ENCODE peak calls at places on chromosomes 3 and 15, in eight cellular contexts. G, E, A, O, P, L, X and T are unnamed samples.

GRCh38 chr3:142047021-142047369 is 102.3 kb downstream of the TFDP2 start:
- DNase-seq in A (no peak), O (no peak), G (no peak), X (no peak), L (no peak), E (no peak), P (no peak), T (no peak)

GRCh38 chr3:6680119-6680806 is 180.7 kb upstream of the GRM7 start:
- DNase-seq in P (no peak), L (no peak), E (no peak), X (no peak), O (no peak), G (no peak), A (peak), T (no peak)

GRCh38 chr3:58047806-58048205 is 39.6 kb downstream of the FLNB start:
- DNase-seq in A (no peak), L (peak), G (peak), X (no peak), P (no peak), E (no peak), O (no peak), T (no peak)

GRCh38 chr3:65338571-65338970 is 650.8 kb upstream of the ADAMTS9 start:
- DNase-seq in X (no peak), G (peak), E (no peak), L (no peak), O (no peak), A (no peak), P (no peak), T (no peak)

GRCh38 chr15:55088207-55088606 is 108.5 kb downstream of the RSL24D1 start:
- DNase-seq in G (no peak), A (no peak), E (no peak), L (no peak), X (no peak), P (no peak), O (no peak), T (no peak)

GRCh38 chr15:60469893-60470641 is 8.9 kb downstream of the ICE2 start:
- DNase-seq in O (no peak), G (no peak), P (no peak), A (no peak), E (no peak), L (peak), X (no peak), T (no peak)

GRCh38 chr3:197407526-197407925 is 109.1 kb upstream of the DLG1 start:
- DNase-seq in X (no peak), E (no peak), L (no peak), G (no peak), A (no peak), O (no peak), P (no peak), T (no peak)

GRCh38 chr15:66147440-66147839 is 106.1 kb downstream of the MEGF11 start:
- DNase-seq in E (no peak), O (no peak), L (no peak), A (no peak), P (no peak), X (no peak), G (no peak), T (no peak)

GRCh38 chr15:69659454-69660050 is 206.9 kb downstream of the RPLP1 start:
- DNase-seq in X (no peak), O (no peak), P (no peak), A (peak), E (no peak), G (no peak), L (no peak), T (peak)

GRCh38 chr3:128879991-128880390 is 571 bp downstream of the ACAD9 start:
- DNase-seq in A (peak), P (no peak), G (no peak), E (no peak), O (peak), L (peak), X (no peak), T (no peak)

GRCh38 chr3:124401841-124402240 is 328.4 kb upstream of the UMPS start:
- DNase-seq in L (no peak), A (no peak), P (no peak), G (no peak), O (no peak), E (no peak), X (no peak), T (no peak)

GRCh38 chr3:58492385-58492970 is 582 bp downstream of the KCTD6 start:
- DNase-seq in O (no peak), E (peak), A (peak), L (no peak), P (peak), G (no peak), X (no peak), T (no peak)

GRCh38 chr15:42092666-42093445 is 1.5 kb downstream of the PLA2G4D start:
- DNase-seq in X (peak), O (no peak), P (peak), L (no peak), A (no peak), G (peak), E (no peak), T (no peak)

GRCh38 chr3:20809356-20809755 is 623.4 kb upstream of the SGO1 start:
- DNase-seq in P (no peak), O (no peak), X (no peak), A (no peak), G (no peak), L (no peak), E (no peak), T (no peak)

GRCh38 chr3:155568295-155568694 is 176.6 kb downstream of the PLCH1 start:
- DNase-seq in E (no peak), O (no peak), X (no peak), G (no peak), P (no peak), A (no peak), L (no peak), T (no peak)

GRCh38 chr3:188786424-188786823 is 385.3 kb upstream of the TPRG1 start:
- DNase-seq in P (no peak), E (no peak), L (no peak), G (no peak), O (no peak), X (no peak), A (no peak), T (no peak)

GRCh38 chr3:18723426-18723825 is 298.3 kb upstream of the SATB1 start:
- DNase-seq in L (no peak), P (no peak), O (no peak), E (no peak), X (no peak), G (no peak), A (no peak), T (no peak)

GRCh38 chr3:9710174-9710739 is 6.6 kb downstream of the CPNE9 start:
- DNase-seq in L (no peak), P (no peak), A (no peak), X (no peak), G (no peak), E (no peak), O (no peak), T (no peak)

GRCh38 chr15:27804569-27805260 is 294.4 kb downstream of the OCA2 start:
- DNase-seq in G (no peak), P (no peak), A (no peak), E (no peak), O (no peak), X (no peak), L (no peak), T (no peak)

GRCh38 chr15:59247364-59247763 is 40.7 kb downstream of the LDHAL6B start:
- DNase-seq in E (peak), O (peak), G (peak), L (peak), A (no peak), X (peak), P (peak), T (peak)

GRCh38 chr3:43221076-43221475 is 65.3 kb upstream of the SNRK start:
- DNase-seq in L (no peak), O (no peak), G (no peak), P (no peak), A (no peak), E (no peak), X (no peak), T (no peak)

GRCh38 chr3:167738037-167738436 is 2.5 kb downstream of the SERPINI1 start:
- DNase-seq in O (no peak), E (no peak), L (no peak), X (no peak), A (no peak), P (no peak), G (no peak), T (no peak)

GRCh38 chr15:52136471-52136993 is 24.0 kb upstream of the BCL2L10 start:
- DNase-seq in O (no peak), X (no peak), A (no peak), E (no peak), P (no peak), L (peak), G (peak), T (no peak)

GRCh38 chr3:152100491-152101086 is 168.1 kb upstream of the MBNL1 start:
- DNase-seq in P (no peak), X (no peak), G (no peak), A (peak), O (peak), E (peak), L (no peak), T (no peak)

GRCh38 chr3:112061152-112061551 is 25.0 kb upstream of the C3orf52 start:
- DNase-seq in L (peak), O (no peak), P (no peak), G (peak), A (no peak), X (no peak), E (no peak), T (no peak)

GRCh38 chr3:112604536-112604935 is 36.4 kb downstream of the CCDC80 start:
- DNase-seq in L (peak), A (no peak), X (no peak), E (no peak), O (no peak), P (no peak), G (peak), T (peak)

GRCh38 chr3:184448321-184449160 is 68.7 kb downstream of the CHRD start:
- DNase-seq in X (peak), O (peak), G (peak), P (no peak), A (no peak), L (peak), E (no peak), T (peak)

GRCh38 chr15:86624261-86625036 is 544.8 kb downstream of the AGBL1 start:
- DNase-seq in A (no peak), O (peak), P (peak), L (peak), G (peak), X (no peak), E (peak), T (peak)

GRCh38 chr3:78875431-78875830 is 892.4 kb downstream of the ROBO1 start:
- DNase-seq in X (no peak), E (no peak), A (no peak), L (no peak), O (no peak), P (no peak), G (no peak), T (no peak)

GRCh38 chr3:137992592-137992991 is 17.4 kb upstream of the CLDN18 start:
- DNase-seq in A (no peak), X (no peak), G (no peak), E (no peak), L (no peak), O (no peak), P (no peak), T (no peak)

DNA sequence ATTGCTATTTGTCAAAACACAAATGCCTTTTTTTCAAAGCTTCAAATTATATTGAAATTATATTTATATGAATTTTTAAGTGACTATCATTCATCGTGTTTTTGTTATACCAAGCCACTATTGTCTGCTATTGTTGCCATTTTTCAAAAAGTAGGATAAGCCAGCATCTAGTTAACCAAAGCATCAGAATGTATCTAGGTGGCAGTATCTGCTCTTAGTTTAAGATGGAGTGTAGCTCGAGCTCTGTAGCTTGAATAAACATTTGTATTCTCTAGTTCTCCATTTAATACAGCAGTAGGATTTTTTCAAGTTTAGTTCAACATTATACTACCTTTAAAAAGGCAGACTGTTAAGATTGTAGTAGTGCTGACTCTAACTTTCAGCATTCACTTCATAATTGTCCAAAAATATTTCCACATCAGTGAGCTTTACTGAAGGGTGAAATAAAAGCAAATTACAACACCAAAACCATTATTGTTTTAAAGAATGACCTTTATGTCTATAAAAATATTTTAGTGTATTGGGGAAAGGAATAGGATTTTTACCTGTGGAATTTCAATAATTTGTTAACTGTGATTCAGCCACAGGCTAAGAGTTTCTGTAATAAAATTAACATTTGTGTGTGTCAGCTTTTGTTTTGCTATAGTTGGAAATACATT is 19.6 kb upstream of the C15orf61 start:
- DNase-seq in P (no peak), E (no peak), G (peak), A (peak), X (no peak), O (no peak), L (peak), T (no peak)
- TF ChIP-seq CTCF in P (no peak), E (peak), G (peak), A (peak), X (peak), O (no peak), L (peak), T (no peak)

GRCh38 chr15:64460737-64461576 is 579 bp downstream of the ZNF609 start:
- DNase-seq in P (peak), O (peak), G (peak), L (peak), E (peak), A (peak), X (no peak), T (peak)
- TF ChIP-seq CTCF in P (no peak), O (no peak), G (peak), L (peak), E (peak), A (no peak), X (no peak), T (no peak)

GRCh38 chr3:71438904-71439303 is 144.6 kb downstream of the FOXP1 start:
- DNase-seq in G (no peak), X (no peak), A (no peak), E (no peak), O (no peak), P (no peak), L (no peak), T (no peak)

GRCh38 chr3:71432044-71432970 is 151.2 kb downstream of the FOXP1 start:
- DNase-seq in X (no peak), L (no peak), A (no peak), G (no peak), E (peak), O (no peak), P (no peak), T (no peak)

GRCh38 chr3:71438004-71438685 is 145.4 kb downstream of the FOXP1 start:
- DNase-seq in L (no peak), P (no peak), G (no peak), E (no peak), A (no peak), O (no peak), X (no peak), T (no peak)

GRCh38 chr3:71433631-71434030 is 149.9 kb downstream of the FOXP1 start:
- DNase-seq in O (no peak), G (no peak), E (no peak), P (no peak), L (no peak), X (no peak), A (no peak), T (no peak)

GRCh38 chr3:71436337-71436736 is 147.2 kb downstream of the FOXP1 start:
- DNase-seq in O (no peak), G (no peak), E (no peak), X (no peak), P (no peak), A (no peak), L (no peak), T (no peak)
- TF ChIP-seq CTCF in O (no peak), G (no peak), E (no peak), X (no peak), P (no peak), A (no peak), L (no peak), T (no peak)

GRCh38 chr3:50321844-50322385 is 630 bp downstream of the HYAL2 start:
- DNase-seq in L (no peak), O (no peak), A (no peak), X (no peak), P (no peak), G (no peak), E (no peak), T (no peak)
- TF ChIP-seq CTCF in L (peak), O (peak), A (peak), X (peak), P (peak), G (peak), E (peak), T (peak)

GRCh38 chr3:24365168-24365567 is 129.5 kb downstream of the THRB start:
- DNase-seq in X (peak), G (peak), A (no peak), E (no peak), P (peak), L (peak), O (peak), T (peak)

GRCh38 chr3:24360946-24361345 is 133.7 kb downstream of the THRB start:
- DNase-seq in A (no peak), P (no peak), E (no peak), X (no peak), O (no peak), L (no peak), G (no peak), T (no peak)

GRCh38 chr3:24364359-24364758 is 130.3 kb downstream of the THRB start:
- DNase-seq in A (no peak), L (no peak), G (no peak), X (no peak), P (no peak), E (no peak), O (no peak), T (no peak)

GRCh38 chr3:24361661-24362060 is 133.0 kb downstream of the THRB start:
- DNase-seq in P (no peak), A (no peak), L (no peak), G (no peak), O (no peak), X (no peak), E (no peak), T (no peak)

GRCh38 chr3:24363242-24363641 is 131.4 kb downstream of the THRB start:
- DNase-seq in O (no peak), X (peak), G (no peak), P (no peak), A (no peak), L (no peak), E (no peak), T (peak)
- TF ChIP-seq CTCF in O (no peak), X (no peak), G (no peak), P (no peak), A (no peak), L (no peak), E (no peak), T (no peak)

GRCh38 chr3:41866298-41866697 is 95.6 kb downstream of the ULK4 start:
- DNase-seq in A (no peak), G (no peak), X (no peak), E (no peak), L (no peak), O (no peak), P (no peak), T (no peak)

GRCh38 chr3:41867533-41867932 is 94.4 kb downstream of the ULK4 start:
- DNase-seq in L (no peak), O (no peak), G (no peak), X (no peak), E (no peak), P (no peak), A (no peak), T (no peak)

DNA sequence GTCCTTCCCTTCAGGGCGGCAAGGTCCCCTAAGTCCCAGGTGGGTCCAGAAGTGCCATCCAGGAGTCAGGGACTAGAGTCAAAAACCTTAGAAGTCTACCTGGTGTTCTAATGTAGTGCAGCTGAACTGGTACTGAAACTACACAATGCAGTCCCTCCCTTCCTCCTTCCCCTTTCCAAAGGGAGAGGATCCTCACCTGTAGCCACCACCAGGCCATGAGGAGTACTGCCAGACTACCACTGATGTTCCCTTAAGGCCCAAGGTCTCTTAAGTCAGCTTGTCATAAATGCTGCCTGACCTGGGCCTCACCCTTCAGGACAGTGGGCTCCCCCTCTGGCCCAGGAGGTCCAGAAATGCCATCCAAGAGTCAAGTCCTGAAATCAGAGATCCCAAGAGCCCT is 98.9 kb downstream of the ULK4 start:
- DNase-seq in P (no peak), A (no peak), G (no peak), O (peak), E (no peak), L (no peak), X (no peak), T (no peak)
- TF ChIP-seq CTCF in P (no peak), A (no peak), G (peak), O (no peak), E (no peak), L (no peak), X (no peak), T (peak)

GRCh38 chr15:84979651-84980050 is 2.0 kb upstream of the PDE8A start:
- DNase-seq in E (no peak), O (no peak), A (no peak), L (no peak), X (no peak), P (peak), G (no peak), T (no peak)

GRCh38 chr15:84981711-84982300 is at the start of gene PDE8A:
- DNase-seq in L (no peak), O (peak), E (no peak), X (peak), A (peak), P (no peak), G (no peak), T (no peak)

GRCh38 chr15:84982301-84982920 is 755 bp downstream of the PDE8A start:
- DNase-seq in L (no peak), E (no peak), X (peak), P (peak), O (peak), A (no peak), G (peak), T (peak)

GRCh38 chr15:84981054-84981710 is 474 bp upstream of the PDE8A start:
- DNase-seq in P (peak), L (peak), X (peak), G (peak), A (peak), O (peak), E (peak), T (peak)

DNA sequence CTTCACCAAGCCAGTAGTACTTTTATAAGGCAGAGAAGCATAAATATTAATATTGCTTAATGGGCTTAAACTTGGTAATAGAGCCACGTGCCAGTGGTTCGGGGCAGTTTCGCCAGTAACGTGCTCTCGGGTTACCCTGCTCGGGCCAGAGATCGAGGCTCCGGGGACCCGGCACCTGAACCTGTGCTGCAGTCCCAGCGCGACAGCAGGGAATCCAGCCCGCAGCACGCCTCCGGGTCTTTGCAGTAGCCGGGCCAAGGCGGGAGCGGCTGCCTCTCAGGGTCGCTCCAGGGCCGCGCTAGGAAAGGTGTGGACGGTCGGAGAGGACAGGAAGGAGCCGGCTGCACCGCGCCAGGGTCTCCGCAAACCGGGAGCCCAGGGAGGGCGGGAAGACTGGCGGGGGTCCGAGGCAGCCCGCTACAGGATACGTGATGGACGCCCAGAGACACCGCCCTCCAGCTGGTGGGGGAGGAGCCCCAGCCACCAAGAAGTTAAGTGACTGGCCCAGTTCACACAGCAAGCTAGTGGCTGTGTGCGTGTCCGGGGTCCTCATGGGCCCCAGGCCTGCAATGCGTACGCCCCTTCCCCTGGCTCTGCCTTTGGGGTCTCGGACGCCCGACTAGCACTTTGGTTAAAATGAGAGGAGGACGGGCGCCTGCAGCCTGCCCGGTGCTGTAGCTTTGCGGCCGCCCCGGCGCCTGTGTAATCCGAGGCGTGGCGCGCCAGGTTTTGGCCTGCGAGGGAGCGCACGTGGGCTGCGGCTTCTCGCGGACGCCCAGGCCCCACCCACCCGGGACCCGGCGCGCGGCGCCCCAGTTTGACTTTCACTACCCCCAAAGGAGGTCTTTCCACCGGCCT is 1.2 kb upstream of the PDE8A start:
- DNase-seq in P (peak), O (peak), G (peak), L (peak), E (peak), A (peak), X (peak), T (peak)
- TF ChIP-seq CTCF in P (no peak), O (no peak), G (no peak), L (no peak), E (no peak), A (no peak), X (no peak), T (no peak)